ENCODE peak calls at places on chromosomes 16 and 17, in seven cellular contexts. P is DND-41, C is OCI-LY7, V is lung, S is ovary, O is H9, N is thyroid gland. A is an unnamed sample.

GRCh38 chr16:46822270-46822669 is 8.7 kb downstream of the C16orf87 start:
- DNase-seq in C (no peak), S (no peak), O (no peak), N (no peak), V (no peak), P (no peak), A (no peak)

GRCh38 chr16:69382421-69382820 is 3.4 kb downstream of the TERF2 start:
- DNase-seq in V (no peak), P (no peak), C (no peak), O (no peak), S (no peak), N (no peak), A (no peak)

GRCh38 chr17:17663160-17664072 is 17.8 kb upstream of the RAI1 start:
- DNase-seq in N (peak; percentile 17), P (peak; percentile 89), C (peak; percentile 39), V (peak; percentile 43), S (peak; percentile 56), O (peak; percentile 95), A (peak; percentile 74)

GRCh38 chr17:12549499-12549901 is 116.2 kb upstream of the MYOCD start:
- DNase-seq in P (no peak), O (no peak), S (no peak), C (no peak), V (no peak), N (no peak), A (no peak)

GRCh38 chr17:76865174-76865573 is 3.0 kb upstream of the MGAT5B start:
- DNase-seq in P (no peak), O (no peak), C (no peak), N (no peak), V (no peak), S (no peak), A (no peak)

GRCh38 chr17:56680676-56681075 is 87.2 kb downstream of the NOG start:
- DNase-seq in V (no peak), N (no peak), P (no peak), S (no peak), O (no peak), C (no peak), A (no peak)

GRCh38 chr17:81189670-81190530 is 23.9 kb upstream of the AATK start:
- DNase-seq in O (peak; percentile 58), P (no peak), V (no peak), S (no peak), N (no peak), C (no peak), A (no peak)

GRCh38 chr16:68289621-68290329 is 21.0 kb downstream of the SLC7A6OS start:
- DNase-seq in N (no peak), P (no peak), O (no peak), C (peak; percentile 80), S (no peak), V (no peak), A (peak; percentile 25)

GRCh38 chr16:20889625-20890275 is 10.4 kb downstream of the DCUN1D3 start:
- DNase-seq in P (no peak), C (no peak), S (no peak), V (no peak), N (no peak), O (no peak), A (no peak)

GRCh38 chr17:2672026-2672425 is 39.5 kb downstream of the CLUH start:
- DNase-seq in O (no peak), P (no peak), N (no peak), C (no peak), S (no peak), V (no peak), A (no peak)

GRCh38 chr16:990516-991291 is 9.1 kb downstream of the SOX8 start:
- DNase-seq in V (no peak), N (no peak), S (no peak), O (no peak), P (no peak), C (no peak), A (no peak)

GRCh38 chr17:80029235-80029974 is 6.3 kb downstream of the TBC1D16 start:
- DNase-seq in N (peak; percentile 77), C (no peak), O (no peak), P (peak; percentile 45), V (peak; percentile 81), S (peak; percentile 76), A (no peak)

GRCh38 chr16:85137323-85138072 is 25.2 kb upstream of the CIBAR2 start:
- DNase-seq in P (no peak), V (peak; percentile 91), C (no peak), O (no peak), N (peak; percentile 96), S (peak; percentile 97), A (no peak)

GRCh38 chr16:468072-468821 is 42.8 kb downstream of the RAB11FIP3 start:
- DNase-seq in S (no peak), O (no peak), P (no peak), N (no peak), C (no peak), V (no peak), A (no peak)

GRCh38 chr17:30220414-30220813 is 15.1 kb downstream of the SLC6A4 start:
- DNase-seq in V (no peak), O (no peak), C (no peak), N (no peak), P (no peak), S (no peak), A (no peak)

GRCh38 chr17:30219833-30220232 is 15.7 kb downstream of the SLC6A4 start:
- DNase-seq in V (no peak), P (no peak), O (no peak), N (no peak), C (no peak), S (no peak), A (no peak)

GRCh38 chr17:30219315-30219714 is 16.2 kb downstream of the SLC6A4 start:
- DNase-seq in N (no peak), P (no peak), S (no peak), C (no peak), O (no peak), V (no peak), A (no peak)

GRCh38 chr17:30217746-30218245 is 17.7 kb downstream of the SLC6A4 start:
- DNase-seq in C (no peak), V (no peak), S (no peak), P (no peak), O (no peak), N (no peak), A (no peak)

GRCh38 chr17:30218689-30219266 is 16.7 kb downstream of the SLC6A4 start:
- DNase-seq in P (no peak), N (no peak), V (no peak), C (no peak), S (no peak), O (no peak), A (no peak)
- H3K27ac ChIP-seq in P (no peak overlapping the region), N (no peak overlapping the region), V (no peak overlapping the region), C (no peak overlapping the region), S (no peak overlapping the region), O (no peak overlapping the region), A (no peak overlapping the region)

GRCh38 chr17:41413982-41414381 is 10.4 kb downstream of the KRT37 start:
- DNase-seq in N (no peak), P (no peak), C (no peak), O (no peak), S (no peak), V (no peak), A (no peak)
- H3K4me1 ChIP-seq in N (no peaks in the 10 kb centered on the region), P (no peaks in the 10 kb centered on the region), C (no peaks in the 10 kb centered on the region), O (peaks cover 4% of the 10 kb centered on the region), S (peaks cover 29% of the 10 kb centered on the region), V (no peaks in the 10 kb centered on the region), A (peaks cover 2% of the 10 kb centered on the region)

GRCh38 chr17:40532520-40533253 is 31.3 kb upstream of the TNS4 start:
- DNase-seq in N (no peak), O (no peak), V (no peak), S (no peak), C (no peak), P (no peak), A (no peak)

GRCh38 chr17:40528692-40529417 is 27.4 kb upstream of the TNS4 start:
- DNase-seq in O (no peak), C (no peak), S (no peak), V (no peak), N (no peak), P (no peak), A (no peak)

GRCh38 chr17:40529991-40530390 is 28.6 kb upstream of the TNS4 start:
- DNase-seq in N (no peak), C (no peak), P (no peak), S (no peak), V (no peak), O (no peak), A (no peak)

GRCh38 chr17:40530531-40530987 is 29.1 kb upstream of the TNS4 start:
- DNase-seq in C (no peak), N (no peak), O (no peak), S (no peak), V (no peak), P (no peak), A (no peak)

DNA sequence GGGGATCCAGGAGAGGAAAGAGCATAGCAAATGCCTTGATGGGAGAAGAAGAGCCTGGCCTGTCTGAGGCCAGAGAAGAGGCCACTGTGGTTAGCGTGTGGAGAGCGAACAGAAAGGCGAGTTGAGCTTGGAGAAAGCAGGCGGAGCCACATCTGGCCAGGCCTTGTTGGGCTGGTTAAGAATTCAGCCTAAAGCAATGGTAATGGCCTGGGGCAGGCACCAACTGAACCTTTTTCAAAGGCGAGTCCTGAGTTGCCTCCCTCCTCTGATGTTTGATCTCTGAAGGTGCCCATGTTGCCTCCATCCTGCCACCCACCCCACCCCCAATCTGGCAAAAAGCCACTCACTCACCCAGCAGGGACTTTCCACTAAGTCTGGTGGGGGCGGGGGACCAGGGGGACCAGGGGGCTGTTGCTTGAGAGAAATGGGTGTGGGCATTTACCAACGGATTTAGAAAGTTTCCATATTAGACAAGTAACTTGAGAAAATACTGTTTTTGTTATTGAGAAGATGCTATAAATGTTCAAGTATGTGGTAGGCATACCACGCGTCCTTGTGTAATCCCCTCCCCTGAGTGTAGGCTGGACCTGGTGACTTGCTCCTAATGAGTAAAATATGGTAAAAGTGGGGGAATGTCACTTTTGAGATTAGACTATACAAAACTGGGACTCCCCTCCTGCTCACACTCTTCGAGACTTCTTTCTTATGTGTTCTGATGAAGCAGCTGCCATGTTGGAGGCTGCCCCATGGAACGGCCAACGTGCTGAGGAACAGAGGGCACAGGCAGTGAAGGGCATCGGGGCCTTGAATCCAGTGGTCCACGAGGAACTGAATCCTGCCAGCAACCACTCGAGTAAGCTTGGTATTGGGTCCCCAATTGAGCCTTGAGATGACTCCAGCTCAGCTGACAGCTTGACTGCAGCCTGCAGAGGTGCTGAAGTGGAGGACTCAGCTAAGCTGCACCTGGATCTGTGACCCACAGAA is 29.9 kb upstream of the TNS4 start:
- DNase-seq in P (peak; percentile 64), C (peak; percentile 32), S (peak; percentile 27), O (no peak), V (no peak), N (peak; percentile 89), A (no peak)
- H3K27ac ChIP-seq in P (peak overlapping the region; percentile 89), C (no peak overlapping the region), S (no peak overlapping the region), O (no peak overlapping the region), V (no peak overlapping the region), N (peak overlapping the region; percentile 75), A (no peak overlapping the region)

DNA sequence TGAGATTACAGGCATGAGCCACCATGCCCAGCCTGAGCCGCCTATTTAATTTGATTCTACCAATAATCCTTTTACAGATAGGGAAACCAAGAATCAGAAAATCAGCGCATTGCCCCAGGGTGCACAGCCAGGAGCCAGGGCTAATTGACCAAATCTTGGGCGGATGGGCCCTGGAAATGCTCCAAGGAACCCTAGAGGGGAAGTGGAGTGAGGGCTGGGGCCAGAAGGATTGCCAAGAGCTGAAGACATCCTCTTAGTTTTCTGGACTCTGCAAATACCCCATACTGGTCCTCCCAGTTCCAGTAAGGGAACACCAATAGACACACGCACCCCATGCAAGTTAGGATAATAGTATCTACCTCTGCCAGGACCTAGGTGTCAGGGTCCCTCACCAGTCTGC is 3.8 kb downstream of the FHOD1 start:
- DNase-seq in C (no peak), P (no peak), O (no peak), N (no peak), V (no peak), S (no peak), A (no peak)
- H3K4me1 ChIP-seq in C (peaks cover 59% of the 10 kb centered on the region), P (peaks cover 48% of the 10 kb centered on the region), O (peaks cover 15% of the 10 kb centered on the region), N (peaks cover 52% of the 10 kb centered on the region), V (peaks cover 15% of the 10 kb centered on the region), S (peaks cover 11% of the 10 kb centered on the region), A (peaks cover 41% of the 10 kb centered on the region)

A was measured in effector memory CD4-positive, alpha-beta T cell.